ENCODE peak calls at places on chromosomes 13 and 19, in eight cellular contexts. U is iPS-NIHi11; F is neural crest cell; A is aorta; G is effector memory CD8-positive, alpha-beta T cell; M is left ventricle myocardium superior; L is HCT116; J is progenitor cell of endocrine pancreas. E is an unnamed sample.

GRCh38 chr13:20263393-20264044 is 31.4 kb upstream of the GJB6 start:
- DNase-seq in L (no peak), U (no peak), A (no peak), G (no peak), F (no peak), M (no peak), J (no peak), E (no peak)

GRCh38 chr19:961866-962620 is 22.1 kb upstream of the WDR18 start:
- DNase-seq in G (no peak), U (no peak), L (no peak), J (no peak), A (no peak), F (no peak), M (no peak), E (no peak)

GRCh38 chr13:101115762-101116161 is 300.5 kb downstream of the NALCN start:
- DNase-seq in G (no peak), M (no peak), J (no peak), L (no peak), A (no peak), F (no peak), U (peak; percentile 25), E (peak; percentile 51)

GRCh38 chr13:30978981-30979956 is 46.8 kb downstream of the TEX26 start:
- DNase-seq in F (peak; percentile 48), U (peak; percentile 58), M (peak; percentile 49), J (no peak), A (peak; percentile 77), G (peak; percentile 8), L (peak; percentile 38), E (no peak)

GRCh38 chr19:3186377-3186688 is 603 bp downstream of the NCLN start:
- DNase-seq in J (no peak), G (no peak), A (peak; percentile 77), F (no peak), U (no peak), L (no peak), M (no peak), E (peak; percentile 35)

GRCh38 chr13:27374650-27375049 is 49.8 kb upstream of the GTF3A start:
- DNase-seq in L (peak; percentile 85), J (peak; percentile 49), U (peak; percentile 75), A (peak; percentile 77), M (peak; percentile 45), G (peak; percentile 45), F (peak; percentile 62), E (peak; percentile 90)

GRCh38 chr13:37175996-37176395 is 70.5 kb upstream of the CSNK1A1L start:
- DNase-seq in G (no peak), M (no peak), F (no peak), J (no peak), L (no peak), A (no peak), U (no peak), E (peak; percentile 35)

GRCh38 chr13:113565526-113566226 is 18.9 kb upstream of the TFDP1 start:
- DNase-seq in L (no peak), U (no peak), G (no peak), M (no peak), F (no peak), J (no peak), A (peak; percentile 42), E (no peak)

GRCh38 chr19:44657211-44657921 is 13.7 kb downstream of the PVR start:
- DNase-seq in U (peak; percentile 89), F (peak; percentile 79), G (peak; percentile 54), L (no peak), A (peak; percentile 89), J (peak; percentile 70), M (peak; percentile 80), E (peak; percentile 78)

GRCh38 chr13:20127563-20128458 is 33.0 kb downstream of the GJA3 start:
- DNase-seq in A (peak; percentile 90), F (peak; percentile 63), G (peak; percentile 43), M (peak; percentile 86), J (peak; percentile 57), L (no peak), U (peak; percentile 80), E (peak; percentile 76)

GRCh38 chr19:5395996-5396939 is 55.7 kb upstream of the PTPRS start:
- DNase-seq in U (no peak), J (no peak), G (no peak), A (no peak), F (no peak), M (no peak), L (no peak), E (no peak)

GRCh38 chr13:66553391-66553790 is 676.7 kb downstream of the PCDH9 start:
- DNase-seq in A (no peak), G (no peak), U (no peak), L (no peak), F (no peak), M (no peak), J (no peak), E (no peak)